ENCODE peak calls at places on chromosomes 13 and 19, in eight cellular contexts. One of them, this sample, is unnamed.

GRCh38 chr13:31790992-31791391 is 51.7 kb downstream of the RXFP2 start:
- DNase-seq in HT1080: peak
- DNase-seq in MV-4-11: peak
- DNase-seq in glutamatergic neuron: no peak
- DNase-seq in left ventricle myocardium inferior: no peak
- DNase-seq in COR-L47: no peak
- DNase-seq in retina: no peak
- DNase-seq in stimulated activated CD8-positive, alpha-beta memory T cell treated with anti-CD3 and anti-CD28 coated beads, Interleukin-12 subunit alpha, Interleukin-12 subunit beta, amount 100 ng/mL, for 4 hours: no peak
- DNase-seq in this sample: no peak

GRCh38 chr19:41226053-41226873 is 7.2 kb downstream of the AXL start:
- DNase-seq in retina: peak
- DNase-seq in HT1080: no peak
- DNase-seq in MV-4-11: peak
- DNase-seq in glutamatergic neuron: peak
- DNase-seq in stimulated activated CD8-positive, alpha-beta memory T cell treated with anti-CD3 and anti-CD28 coated beads, Interleukin-12 subunit alpha, Interleukin-12 subunit beta, amount 100 ng/mL, for 4 hours: peak
- DNase-seq in left ventricle myocardium inferior: peak
- DNase-seq in COR-L47: no peak
- DNase-seq in this sample: peak

GRCh38 chr19:53463263-53463662 is 4.3 kb upstream of the ZNF813 start:
- DNase-seq in stimulated activated CD8-positive, alpha-beta memory T cell treated with anti-CD3 and anti-CD28 coated beads, Interleukin-12 subunit alpha, Interleukin-12 subunit beta, amount 100 ng/mL, for 4 hours: no peak
- DNase-seq in COR-L47: no peak
- DNase-seq in retina: peak
- DNase-seq in left ventricle myocardium inferior: peak
- DNase-seq in MV-4-11: no peak
- DNase-seq in glutamatergic neuron: peak
- DNase-seq in HT1080: no peak
- DNase-seq in this sample: peak

GRCh38 chr13:84139561-84140158 is 257.4 kb upstream of the SLITRK1 start:
- DNase-seq in retina: no peak
- DNase-seq in stimulated activated CD8-positive, alpha-beta memory T cell treated with anti-CD3 and anti-CD28 coated beads, Interleukin-12 subunit alpha, Interleukin-12 subunit beta, amount 100 ng/mL, for 4 hours: no peak
- DNase-seq in HT1080: no peak
- DNase-seq in MV-4-11: no peak
- DNase-seq in glutamatergic neuron: no peak
- DNase-seq in COR-L47: no peak
- DNase-seq in left ventricle myocardium inferior: no peak
- DNase-seq in this sample: no peak

GRCh38 chr19:51531349-51532315 is at the start of gene SIGLEC6:
- DNase-seq in retina: no peak
- DNase-seq in COR-L47: no peak
- DNase-seq in glutamatergic neuron: no peak
- DNase-seq in stimulated activated CD8-positive, alpha-beta memory T cell treated with anti-CD3 and anti-CD28 coated beads, Interleukin-12 subunit alpha, Interleukin-12 subunit beta, amount 100 ng/mL, for 4 hours: no peak
- DNase-seq in MV-4-11: peak
- DNase-seq in left ventricle myocardium inferior: peak
- DNase-seq in HT1080: no peak
- DNase-seq in this sample: no peak

GRCh38 chr19:3867971-3868769 is 668 bp downstream of the ZFR2 start:
- DNase-seq in stimulated activated CD8-positive, alpha-beta memory T cell treated with anti-CD3 and anti-CD28 coated beads, Interleukin-12 subunit alpha, Interleukin-12 subunit beta, amount 100 ng/mL, for 4 hours: no peak
- DNase-seq in COR-L47: no peak
- DNase-seq in HT1080: no peak
- DNase-seq in left ventricle myocardium inferior: no peak
- DNase-seq in retina: no peak
- DNase-seq in MV-4-11: no peak
- DNase-seq in glutamatergic neuron: peak
- DNase-seq in this sample: no peak

GRCh38 chr13:49784886-49785570 is 7.5 kb downstream of the KPNA3 start:
- DNase-seq in COR-L47: no peak
- DNase-seq in retina: no peak
- DNase-seq in HT1080: no peak
- DNase-seq in left ventricle myocardium inferior: no peak
- DNase-seq in glutamatergic neuron: no peak
- DNase-seq in MV-4-11: no peak
- DNase-seq in stimulated activated CD8-positive, alpha-beta memory T cell treated with anti-CD3 and anti-CD28 coated beads, Interleukin-12 subunit alpha, Interleukin-12 subunit beta, amount 100 ng/mL, for 4 hours: no peak
- DNase-seq in this sample: no peak

GRCh38 chr19:46408611-46409039 is 4.7 kb downstream of the CCDC8 start:
- DNase-seq in HT1080: no peak
- DNase-seq in retina: peak
- DNase-seq in stimulated activated CD8-positive, alpha-beta memory T cell treated with anti-CD3 and anti-CD28 coated beads, Interleukin-12 subunit alpha, Interleukin-12 subunit beta, amount 100 ng/mL, for 4 hours: no peak
- DNase-seq in glutamatergic neuron: peak
- DNase-seq in left ventricle myocardium inferior: peak
- DNase-seq in MV-4-11: no peak
- DNase-seq in COR-L47: no peak
- DNase-seq in this sample: peak

GRCh38 chr13:108609353-108609752 is 20.1 kb upstream of the MYO16 start:
- DNase-seq in MV-4-11: peak
- DNase-seq in retina: no peak
- DNase-seq in COR-L47: no peak
- DNase-seq in HT1080: peak
- DNase-seq in stimulated activated CD8-positive, alpha-beta memory T cell treated with anti-CD3 and anti-CD28 coated beads, Interleukin-12 subunit alpha, Interleukin-12 subunit beta, amount 100 ng/mL, for 4 hours: no peak
- DNase-seq in glutamatergic neuron: no peak
- DNase-seq in left ventricle myocardium inferior: no peak
- DNase-seq in this sample: peak

GRCh38 chr19:51247972-51248371 is 2.9 kb upstream of the SIGLECL1 start:
- DNase-seq in left ventricle myocardium inferior: no peak
- DNase-seq in MV-4-11: no peak
- DNase-seq in stimulated activated CD8-positive, alpha-beta memory T cell treated with anti-CD3 and anti-CD28 coated beads, Interleukin-12 subunit alpha, Interleukin-12 subunit beta, amount 100 ng/mL, for 4 hours: no peak
- DNase-seq in COR-L47: no peak
- DNase-seq in retina: no peak
- DNase-seq in glutamatergic neuron: no peak
- DNase-seq in HT1080: no peak
- DNase-seq in this sample: no peak

GRCh38 chr13:110319397-110319773 is 12.3 kb downstream of the COL4A2 start:
- DNase-seq in left ventricle myocardium inferior: no peak
- DNase-seq in retina: no peak
- DNase-seq in MV-4-11: no peak
- DNase-seq in COR-L47: no peak
- DNase-seq in glutamatergic neuron: no peak
- DNase-seq in stimulated activated CD8-positive, alpha-beta memory T cell treated with anti-CD3 and anti-CD28 coated beads, Interleukin-12 subunit alpha, Interleukin-12 subunit beta, amount 100 ng/mL, for 4 hours: no peak
- DNase-seq in HT1080: no peak
- DNase-seq in this sample: no peak

GRCh38 chr19:15284896-15285295 is 47.4 kb downstream of the BRD4 start:
- DNase-seq in glutamatergic neuron: no peak
- DNase-seq in stimulated activated CD8-positive, alpha-beta memory T cell treated with anti-CD3 and anti-CD28 coated beads, Interleukin-12 subunit alpha, Interleukin-12 subunit beta, amount 100 ng/mL, for 4 hours: no peak
- DNase-seq in COR-L47: no peak
- DNase-seq in HT1080: no peak
- DNase-seq in retina: no peak
- DNase-seq in MV-4-11: no peak
- DNase-seq in left ventricle myocardium inferior: no peak
- DNase-seq in this sample: no peak

GRCh38 chr13:98975822-98976261 is 2.0 kb downstream of the DOCK9 start:
- DNase-seq in MV-4-11: no peak
- DNase-seq in retina: peak
- DNase-seq in HT1080: peak
- DNase-seq in stimulated activated CD8-positive, alpha-beta memory T cell treated with anti-CD3 and anti-CD28 coated beads, Interleukin-12 subunit alpha, Interleukin-12 subunit beta, amount 100 ng/mL, for 4 hours: no peak
- DNase-seq in glutamatergic neuron: no peak
- DNase-seq in left ventricle myocardium inferior: no peak
- DNase-seq in COR-L47: no peak
- DNase-seq in this sample: no peak

GRCh38 chr13:37616131-37616530 is 17.6 kb upstream of the POSTN start:
- DNase-seq in COR-L47: no peak
- DNase-seq in HT1080: no peak
- DNase-seq in glutamatergic neuron: no peak
- DNase-seq in stimulated activated CD8-positive, alpha-beta memory T cell treated with anti-CD3 and anti-CD28 coated beads, Interleukin-12 subunit alpha, Interleukin-12 subunit beta, amount 100 ng/mL, for 4 hours: no peak
- DNase-seq in MV-4-11: no peak
- DNase-seq in retina: no peak
- DNase-seq in left ventricle myocardium inferior: no peak
- DNase-seq in this sample: peak

GRCh38 chr19:15463865-15464371 is 426 bp downstream of the RASAL3 start:
- DNase-seq in MV-4-11: peak
- DNase-seq in glutamatergic neuron: no peak
- DNase-seq in left ventricle myocardium inferior: no peak
- DNase-seq in HT1080: no peak
- DNase-seq in retina: no peak
- DNase-seq in COR-L47: no peak
- DNase-seq in stimulated activated CD8-positive, alpha-beta memory T cell treated with anti-CD3 and anti-CD28 coated beads, Interleukin-12 subunit alpha, Interleukin-12 subunit beta, amount 100 ng/mL, for 4 hours: peak
- DNase-seq in this sample: no peak

GRCh38 chr13:40536443-40537113 is 129.9 kb downstream of the FOXO1 start:
- DNase-seq in retina: no peak
- DNase-seq in left ventricle myocardium inferior: no peak
- DNase-seq in glutamatergic neuron: no peak
- DNase-seq in COR-L47: no peak
- DNase-seq in MV-4-11: peak
- DNase-seq in stimulated activated CD8-positive, alpha-beta memory T cell treated with anti-CD3 and anti-CD28 coated beads, Interleukin-12 subunit alpha, Interleukin-12 subunit beta, amount 100 ng/mL, for 4 hours: no peak
- DNase-seq in HT1080: no peak
- DNase-seq in this sample: no peak

This sample was measured in cardiac fibroblast.